ENCODE peak calls at places on chromosomes 6 and 20, in seven cellular contexts. One of them, this sample, is unnamed.

GRCh38 chr6:95581073-95581472 is 3.7 kb downstream of the MANEA start:
- DNase-seq in activated effector memory CD4-positive, alpha-beta T cell treated with anti-CD3 and anti-CD28 coated beads, Interleukin-2, amount 50 U/mL, for 16 hours: no peak
- DNase-seq in NCI-H1048: no peak
- DNase-seq in T-helper 9 cell: no peak
- DNase-seq in NCI-H524: peak
- DNase-seq in CD8-positive, alpha-beta T cell: no peak
- DNase-seq in epithelial cell of prostate: no peak
- DNase-seq in this sample: no peak

GRCh38 chr6:107443904-107444267 is 15.5 kb downstream of the PDSS2 start:
- DNase-seq in activated effector memory CD4-positive, alpha-beta T cell treated with anti-CD3 and anti-CD28 coated beads, Interleukin-2, amount 50 U/mL, for 16 hours: no peak
- DNase-seq in NCI-H1048: no peak
- DNase-seq in T-helper 9 cell: no peak
- DNase-seq in NCI-H524: no peak
- DNase-seq in CD8-positive, alpha-beta T cell: no peak
- DNase-seq in epithelial cell of prostate: no peak
- DNase-seq in this sample: no peak

GRCh38 chr20:53978497-53978896 is 91.9 kb downstream of the BCAS1 start:
- DNase-seq in activated effector memory CD4-positive, alpha-beta T cell treated with anti-CD3 and anti-CD28 coated beads, Interleukin-2, amount 50 U/mL, for 16 hours: no peak
- DNase-seq in NCI-H1048: no peak
- DNase-seq in T-helper 9 cell: no peak
- DNase-seq in NCI-H524: no peak
- DNase-seq in CD8-positive, alpha-beta T cell: no peak
- DNase-seq in epithelial cell of prostate: no peak
- DNase-seq in this sample: no peak

GRCh38 chr20:9214676-9215075 is 145.8 kb downstream of the PLCB4 start:
- DNase-seq in activated effector memory CD4-positive, alpha-beta T cell treated with anti-CD3 and anti-CD28 coated beads, Interleukin-2, amount 50 U/mL, for 16 hours: no peak
- DNase-seq in NCI-H1048: no peak
- DNase-seq in T-helper 9 cell: no peak
- DNase-seq in NCI-H524: no peak
- DNase-seq in CD8-positive, alpha-beta T cell: no peak
- DNase-seq in epithelial cell of prostate: peak
- DNase-seq in this sample: no peak

GRCh38 chr6:156279306-156279969 is 497.7 kb upstream of the ARID1B start:
- DNase-seq in activated effector memory CD4-positive, alpha-beta T cell treated with anti-CD3 and anti-CD28 coated beads, Interleukin-2, amount 50 U/mL, for 16 hours: no peak
- DNase-seq in NCI-H1048: no peak
- DNase-seq in T-helper 9 cell: no peak
- DNase-seq in NCI-H524: peak
- DNase-seq in CD8-positive, alpha-beta T cell: no peak
- DNase-seq in epithelial cell of prostate: no peak
- DNase-seq in this sample: peak

GRCh38 chr20:11454966-11455799 is 462.5 kb upstream of the BTBD3 start:
- DNase-seq in activated effector memory CD4-positive, alpha-beta T cell treated with anti-CD3 and anti-CD28 coated beads, Interleukin-2, amount 50 U/mL, for 16 hours: no peak
- DNase-seq in NCI-H1048: no peak
- DNase-seq in T-helper 9 cell: no peak
- DNase-seq in NCI-H524: no peak
- DNase-seq in CD8-positive, alpha-beta T cell: no peak
- DNase-seq in epithelial cell of prostate: peak
- DNase-seq in this sample: no peak

GRCh38 chr20:62378215-62378614 is 8.7 kb upstream of the RPS21 start:
- DNase-seq in activated effector memory CD4-positive, alpha-beta T cell treated with anti-CD3 and anti-CD28 coated beads, Interleukin-2, amount 50 U/mL, for 16 hours: no peak
- DNase-seq in NCI-H1048: no peak
- DNase-seq in T-helper 9 cell: no peak
- DNase-seq in NCI-H524: no peak
- DNase-seq in CD8-positive, alpha-beta T cell: no peak
- DNase-seq in epithelial cell of prostate: peak
- DNase-seq in this sample: no peak

GRCh38 chr6:64505312-64505711 is 869.7 kb downstream of the PHF3 start:
- DNase-seq in activated effector memory CD4-positive, alpha-beta T cell treated with anti-CD3 and anti-CD28 coated beads, Interleukin-2, amount 50 U/mL, for 16 hours: no peak
- DNase-seq in NCI-H1048: no peak
- DNase-seq in T-helper 9 cell: no peak
- DNase-seq in NCI-H524: peak
- DNase-seq in CD8-positive, alpha-beta T cell: no peak
- DNase-seq in epithelial cell of prostate: no peak
- DNase-seq in this sample: peak

GRCh38 chr6:170128811-170129681 is 161.8 kb downstream of the DLL1 start:
- DNase-seq in activated effector memory CD4-positive, alpha-beta T cell treated with anti-CD3 and anti-CD28 coated beads, Interleukin-2, amount 50 U/mL, for 16 hours: peak
- DNase-seq in NCI-H1048: no peak
- DNase-seq in T-helper 9 cell: no peak
- DNase-seq in NCI-H524: no peak
- DNase-seq in CD8-positive, alpha-beta T cell: no peak
- DNase-seq in epithelial cell of prostate: no peak
- DNase-seq in this sample: no peak

GRCh38 chr6:136738178-136739057 is 53.9 kb downstream of the MAP3K5 start:
- DNase-seq in activated effector memory CD4-positive, alpha-beta T cell treated with anti-CD3 and anti-CD28 coated beads, Interleukin-2, amount 50 U/mL, for 16 hours: no peak
- DNase-seq in NCI-H1048: no peak
- DNase-seq in T-helper 9 cell: no peak
- DNase-seq in NCI-H524: no peak
- DNase-seq in CD8-positive, alpha-beta T cell: no peak
- DNase-seq in epithelial cell of prostate: no peak
- DNase-seq in this sample: no peak

GRCh38 chr6:4185846-4186245 is 50.5 kb upstream of the ECI2 start:
- DNase-seq in activated effector memory CD4-positive, alpha-beta T cell treated with anti-CD3 and anti-CD28 coated beads, Interleukin-2, amount 50 U/mL, for 16 hours: no peak
- DNase-seq in NCI-H1048: no peak
- DNase-seq in T-helper 9 cell: no peak
- DNase-seq in NCI-H524: no peak
- DNase-seq in CD8-positive, alpha-beta T cell: no peak
- DNase-seq in epithelial cell of prostate: no peak
- DNase-seq in this sample: no peak

GRCh38 chr6:9456241-9456658 is 958.6 kb downstream of the TFAP2A start:
- DNase-seq in activated effector memory CD4-positive, alpha-beta T cell treated with anti-CD3 and anti-CD28 coated beads, Interleukin-2, amount 50 U/mL, for 16 hours: no peak
- DNase-seq in NCI-H1048: no peak
- DNase-seq in T-helper 9 cell: no peak
- DNase-seq in NCI-H524: peak
- DNase-seq in CD8-positive, alpha-beta T cell: no peak
- DNase-seq in epithelial cell of prostate: no peak
- DNase-seq in this sample: peak

GRCh38 chr6:134020071-134020470 is 32.4 kb downstream of the SLC2A12 start:
- DNase-seq in activated effector memory CD4-positive, alpha-beta T cell treated with anti-CD3 and anti-CD28 coated beads, Interleukin-2, amount 50 U/mL, for 16 hours: no peak
- DNase-seq in NCI-H1048: no peak
- DNase-seq in T-helper 9 cell: no peak
- DNase-seq in NCI-H524: no peak
- DNase-seq in CD8-positive, alpha-beta T cell: no peak
- DNase-seq in epithelial cell of prostate: no peak
- DNase-seq in this sample: no peak

GRCh38 chr6:32886674-32887383 is 32.8 kb downstream of the PSMB9 start:
- DNase-seq in activated effector memory CD4-positive, alpha-beta T cell treated with anti-CD3 and anti-CD28 coated beads, Interleukin-2, amount 50 U/mL, for 16 hours: no peak
- DNase-seq in NCI-H1048: no peak
- DNase-seq in T-helper 9 cell: no peak
- DNase-seq in NCI-H524: peak
- DNase-seq in CD8-positive, alpha-beta T cell: no peak
- DNase-seq in epithelial cell of prostate: peak
- DNase-seq in this sample: no peak

GRCh38 chr6:114301596-114302219 is 41.1 kb downstream of the HS3ST5 start:
- DNase-seq in activated effector memory CD4-positive, alpha-beta T cell treated with anti-CD3 and anti-CD28 coated beads, Interleukin-2, amount 50 U/mL, for 16 hours: no peak
- DNase-seq in NCI-H1048: no peak
- DNase-seq in T-helper 9 cell: no peak
- DNase-seq in NCI-H524: peak
- DNase-seq in CD8-positive, alpha-beta T cell: no peak
- DNase-seq in epithelial cell of prostate: no peak
- DNase-seq in this sample: no peak

GRCh38 chr20:7980332-7981046 is 39.1 kb downstream of the TMX4 start:
- DNase-seq in activated effector memory CD4-positive, alpha-beta T cell treated with anti-CD3 and anti-CD28 coated beads, Interleukin-2, amount 50 U/mL, for 16 hours: no peak
- DNase-seq in NCI-H1048: no peak
- DNase-seq in T-helper 9 cell: no peak
- DNase-seq in NCI-H524: peak
- DNase-seq in CD8-positive, alpha-beta T cell: no peak
- DNase-seq in epithelial cell of prostate: no peak
- DNase-seq in this sample: peak

GRCh38 chr6:34005845-34006644 is 139.8 kb downstream of the GRM4 start:
- DNase-seq in activated effector memory CD4-positive, alpha-beta T cell treated with anti-CD3 and anti-CD28 coated beads, Interleukin-2, amount 50 U/mL, for 16 hours: no peak
- DNase-seq in NCI-H1048: no peak
- DNase-seq in T-helper 9 cell: no peak
- DNase-seq in NCI-H524: no peak
- DNase-seq in CD8-positive, alpha-beta T cell: no peak
- DNase-seq in epithelial cell of prostate: no peak
- DNase-seq in this sample: no peak

GRCh38 chr6:149379977-149380376 is 20.1 kb upstream of the SUMO4 start:
- DNase-seq in activated effector memory CD4-positive, alpha-beta T cell treated with anti-CD3 and anti-CD28 coated beads, Interleukin-2, amount 50 U/mL, for 16 hours: no peak
- DNase-seq in NCI-H1048: no peak
- DNase-seq in T-helper 9 cell: no peak
- DNase-seq in NCI-H524: no peak
- DNase-seq in CD8-positive, alpha-beta T cell: no peak
- DNase-seq in epithelial cell of prostate: no peak
- DNase-seq in this sample: no peak

GRCh38 chr6:91304506-91304905 is 717.6 kb upstream of the MAP3K7 start:
- DNase-seq in activated effector memory CD4-positive, alpha-beta T cell treated with anti-CD3 and anti-CD28 coated beads, Interleukin-2, amount 50 U/mL, for 16 hours: no peak
- DNase-seq in NCI-H1048: no peak
- DNase-seq in T-helper 9 cell: no peak
- DNase-seq in NCI-H524: no peak
- DNase-seq in CD8-positive, alpha-beta T cell: no peak
- DNase-seq in epithelial cell of prostate: no peak
- DNase-seq in this sample: no peak

GRCh38 chr6:64250126-64250525 is 614.5 kb downstream of the PHF3 start:
- DNase-seq in activated effector memory CD4-positive, alpha-beta T cell treated with anti-CD3 and anti-CD28 coated beads, Interleukin-2, amount 50 U/mL, for 16 hours: no peak
- DNase-seq in NCI-H1048: no peak
- DNase-seq in T-helper 9 cell: no peak
- DNase-seq in NCI-H524: no peak
- DNase-seq in CD8-positive, alpha-beta T cell: no peak
- DNase-seq in epithelial cell of prostate: no peak
- DNase-seq in this sample: no peak

GRCh38 chr20:50304501-50304856 is 113.8 kb downstream of the CEBPB start:
- DNase-seq in activated effector memory CD4-positive, alpha-beta T cell treated with anti-CD3 and anti-CD28 coated beads, Interleukin-2, amount 50 U/mL, for 16 hours: no peak
- DNase-seq in NCI-H1048: no peak
- DNase-seq in T-helper 9 cell: no peak
- DNase-seq in NCI-H524: no peak
- DNase-seq in CD8-positive, alpha-beta T cell: no peak
- DNase-seq in epithelial cell of prostate: no peak
- DNase-seq in this sample: no peak

GRCh38 chr6:24899647-24900325 is 36.0 kb downstream of the RIPOR2 start:
- DNase-seq in activated effector memory CD4-positive, alpha-beta T cell treated with anti-CD3 and anti-CD28 coated beads, Interleukin-2, amount 50 U/mL, for 16 hours: peak
- DNase-seq in NCI-H1048: no peak
- DNase-seq in T-helper 9 cell: no peak
- DNase-seq in NCI-H524: no peak
- DNase-seq in CD8-positive, alpha-beta T cell: peak
- DNase-seq in epithelial cell of prostate: no peak
- DNase-seq in this sample: no peak

GRCh38 chr20:40630723-40631631 is 58.1 kb downstream of the MAFB start:
- DNase-seq in activated effector memory CD4-positive, alpha-beta T cell treated with anti-CD3 and anti-CD28 coated beads, Interleukin-2, amount 50 U/mL, for 16 hours: no peak
- DNase-seq in NCI-H1048: no peak
- DNase-seq in T-helper 9 cell: no peak
- DNase-seq in NCI-H524: no peak
- DNase-seq in CD8-positive, alpha-beta T cell: no peak
- DNase-seq in epithelial cell of prostate: no peak
- DNase-seq in this sample: no peak

GRCh38 chr20:50723672-50724071 is 7.7 kb upstream of the PARD6B start:
- DNase-seq in activated effector memory CD4-positive, alpha-beta T cell treated with anti-CD3 and anti-CD28 coated beads, Interleukin-2, amount 50 U/mL, for 16 hours: no peak
- DNase-seq in NCI-H1048: no peak
- DNase-seq in T-helper 9 cell: no peak
- DNase-seq in NCI-H524: no peak
- DNase-seq in CD8-positive, alpha-beta T cell: no peak
- DNase-seq in epithelial cell of prostate: no peak
- DNase-seq in this sample: no peak

GRCh38 chr6:169960891-169961611 is 209.6 kb downstream of the ERMARD start:
- DNase-seq in activated effector memory CD4-positive, alpha-beta T cell treated with anti-CD3 and anti-CD28 coated beads, Interleukin-2, amount 50 U/mL, for 16 hours: peak
- DNase-seq in NCI-H1048: no peak
- DNase-seq in T-helper 9 cell: no peak
- DNase-seq in NCI-H524: no peak
- DNase-seq in CD8-positive, alpha-beta T cell: peak
- DNase-seq in epithelial cell of prostate: no peak
- DNase-seq in this sample: no peak

GRCh38 chr6:131789219-131789618 is 18.6 kb upstream of the ENPP1 start:
- DNase-seq in activated effector memory CD4-positive, alpha-beta T cell treated with anti-CD3 and anti-CD28 coated beads, Interleukin-2, amount 50 U/mL, for 16 hours: no peak
- DNase-seq in NCI-H1048: no peak
- DNase-seq in T-helper 9 cell: no peak
- DNase-seq in NCI-H524: no peak
- DNase-seq in CD8-positive, alpha-beta T cell: no peak
- DNase-seq in epithelial cell of prostate: no peak
- DNase-seq in this sample: no peak

GRCh38 chr6:87941556-87942358 is 105.9 kb upstream of the SPACA1 start:
- DNase-seq in activated effector memory CD4-positive, alpha-beta T cell treated with anti-CD3 and anti-CD28 coated beads, Interleukin-2, amount 50 U/mL, for 16 hours: no peak
- DNase-seq in NCI-H1048: no peak
- DNase-seq in T-helper 9 cell: no peak
- DNase-seq in NCI-H524: no peak
- DNase-seq in CD8-positive, alpha-beta T cell: no peak
- DNase-seq in epithelial cell of prostate: no peak
- DNase-seq in this sample: no peak

GRCh38 chr6:121732641-121733040 is 297.2 kb downstream of the GJA1 start:
- DNase-seq in activated effector memory CD4-positive, alpha-beta T cell treated with anti-CD3 and anti-CD28 coated beads, Interleukin-2, amount 50 U/mL, for 16 hours: no peak
- DNase-seq in NCI-H1048: no peak
- DNase-seq in T-helper 9 cell: no peak
- DNase-seq in NCI-H524: no peak
- DNase-seq in CD8-positive, alpha-beta T cell: no peak
- DNase-seq in epithelial cell of prostate: no peak
- DNase-seq in this sample: no peak